ENCODE peak calls at places on chromosomes 4 and X, in nine cellular contexts. One of them, this sample, is unnamed.

GRCh38 chr4:177411996-177412395 is 30.2 kb downstream of the AGA start:
- DNase-seq in NCI-H2029: no peak
- DNase-seq in mesenteric fat pad: no peak
- DNase-seq in KBM-7: no peak
- DNase-seq in naive B cell: no peak
- DNase-seq in stimulated activated CD4-positive, alpha-beta T cell treated with anti-CD3 and anti-CD28 coated beads, Interleukin-15, amount 100 ng/mL, for 1 hour: no peak
- DNase-seq in iPS DF 19.7: no peak
- DNase-seq in activated CD4-positive, alpha-beta T cell treated with anti-CD3 and anti-CD28 coated beads, Interleukin-2, amount 50 U/mL, for 1 hour: no peak
- DNase-seq in CD4-positive, alpha-beta T cell: no peak
- DNase-seq in this sample: no peak

GRCh38 chr4:53489279-53489889 is 101.9 kb downstream of the LNX1 start:
- DNase-seq in NCI-H2029: no peak
- DNase-seq in mesenteric fat pad: no peak
- DNase-seq in KBM-7: no peak
- DNase-seq in naive B cell: no peak
- DNase-seq in stimulated activated CD4-positive, alpha-beta T cell treated with anti-CD3 and anti-CD28 coated beads, Interleukin-15, amount 100 ng/mL, for 1 hour: no peak
- DNase-seq in iPS DF 19.7: no peak
- DNase-seq in activated CD4-positive, alpha-beta T cell treated with anti-CD3 and anti-CD28 coated beads, Interleukin-2, amount 50 U/mL, for 1 hour: no peak
- DNase-seq in CD4-positive, alpha-beta T cell: no peak
- DNase-seq in this sample: no peak

GRCh38 chrX:48983081-48983480 is 11.4 kb upstream of the KCND1 start:
- DNase-seq in NCI-H2029: no peak
- DNase-seq in mesenteric fat pad: no peak
- DNase-seq in KBM-7: no peak
- DNase-seq in naive B cell: no peak
- DNase-seq in stimulated activated CD4-positive, alpha-beta T cell treated with anti-CD3 and anti-CD28 coated beads, Interleukin-15, amount 100 ng/mL, for 1 hour: no peak
- DNase-seq in iPS DF 19.7: no peak
- DNase-seq in activated CD4-positive, alpha-beta T cell treated with anti-CD3 and anti-CD28 coated beads, Interleukin-2, amount 50 U/mL, for 1 hour: no peak
- DNase-seq in CD4-positive, alpha-beta T cell: no peak
- DNase-seq in this sample: no peak

GRCh38 chr4:3489451-3489962 is 26.4 kb downstream of the DOK7 start:
- DNase-seq in NCI-H2029: no peak
- DNase-seq in mesenteric fat pad: no peak
- DNase-seq in KBM-7: no peak
- DNase-seq in naive B cell: no peak
- DNase-seq in stimulated activated CD4-positive, alpha-beta T cell treated with anti-CD3 and anti-CD28 coated beads, Interleukin-15, amount 100 ng/mL, for 1 hour: no peak
- DNase-seq in iPS DF 19.7: no peak
- DNase-seq in activated CD4-positive, alpha-beta T cell treated with anti-CD3 and anti-CD28 coated beads, Interleukin-2, amount 50 U/mL, for 1 hour: no peak
- DNase-seq in CD4-positive, alpha-beta T cell: no peak
- DNase-seq in this sample: no peak

GRCh38 chr4:11748169-11748872 is 319.6 kb upstream of the HS3ST1 start:
- DNase-seq in NCI-H2029: no peak
- DNase-seq in mesenteric fat pad: no peak
- DNase-seq in KBM-7: no peak
- DNase-seq in naive B cell: no peak
- DNase-seq in stimulated activated CD4-positive, alpha-beta T cell treated with anti-CD3 and anti-CD28 coated beads, Interleukin-15, amount 100 ng/mL, for 1 hour: no peak
- DNase-seq in iPS DF 19.7: no peak
- DNase-seq in activated CD4-positive, alpha-beta T cell treated with anti-CD3 and anti-CD28 coated beads, Interleukin-2, amount 50 U/mL, for 1 hour: no peak
- DNase-seq in CD4-positive, alpha-beta T cell: no peak
- DNase-seq in this sample: no peak

GRCh38 chr4:57291911-57292310 is 181.7 kb upstream of the IGFBP7 start:
- DNase-seq in NCI-H2029: no peak
- DNase-seq in mesenteric fat pad: no peak
- DNase-seq in KBM-7: no peak
- DNase-seq in naive B cell: no peak
- DNase-seq in stimulated activated CD4-positive, alpha-beta T cell treated with anti-CD3 and anti-CD28 coated beads, Interleukin-15, amount 100 ng/mL, for 1 hour: no peak
- DNase-seq in iPS DF 19.7: no peak
- DNase-seq in activated CD4-positive, alpha-beta T cell treated with anti-CD3 and anti-CD28 coated beads, Interleukin-2, amount 50 U/mL, for 1 hour: no peak
- DNase-seq in CD4-positive, alpha-beta T cell: no peak
- DNase-seq in this sample: no peak

GRCh38 chrX:25156323-25156722 is 140.6 kb upstream of the ARX start:
- DNase-seq in NCI-H2029: no peak
- DNase-seq in mesenteric fat pad: no peak
- DNase-seq in KBM-7: no peak
- DNase-seq in naive B cell: no peak
- DNase-seq in stimulated activated CD4-positive, alpha-beta T cell treated with anti-CD3 and anti-CD28 coated beads, Interleukin-15, amount 100 ng/mL, for 1 hour: no peak
- DNase-seq in iPS DF 19.7: no peak
- DNase-seq in activated CD4-positive, alpha-beta T cell treated with anti-CD3 and anti-CD28 coated beads, Interleukin-2, amount 50 U/mL, for 1 hour: no peak
- DNase-seq in CD4-positive, alpha-beta T cell: no peak
- DNase-seq in this sample: no peak

GRCh38 chrX:115462406-115462805 is 98.6 kb upstream of the PLS3 start:
- DNase-seq in NCI-H2029: no peak
- DNase-seq in mesenteric fat pad: no peak
- DNase-seq in KBM-7: no peak
- DNase-seq in naive B cell: no peak
- DNase-seq in stimulated activated CD4-positive, alpha-beta T cell treated with anti-CD3 and anti-CD28 coated beads, Interleukin-15, amount 100 ng/mL, for 1 hour: no peak
- DNase-seq in iPS DF 19.7: no peak
- DNase-seq in activated CD4-positive, alpha-beta T cell treated with anti-CD3 and anti-CD28 coated beads, Interleukin-2, amount 50 U/mL, for 1 hour: no peak
- DNase-seq in CD4-positive, alpha-beta T cell: no peak
- DNase-seq in this sample: no peak

GRCh38 chr4:158170691-158171455 is 2.0 kb downstream of the GASK1B start:
- DNase-seq in NCI-H2029: no peak
- DNase-seq in mesenteric fat pad: peak
- DNase-seq in KBM-7: no peak
- DNase-seq in naive B cell: no peak
- DNase-seq in stimulated activated CD4-positive, alpha-beta T cell treated with anti-CD3 and anti-CD28 coated beads, Interleukin-15, amount 100 ng/mL, for 1 hour: no peak
- DNase-seq in iPS DF 19.7: no peak
- DNase-seq in activated CD4-positive, alpha-beta T cell treated with anti-CD3 and anti-CD28 coated beads, Interleukin-2, amount 50 U/mL, for 1 hour: no peak
- DNase-seq in CD4-positive, alpha-beta T cell: no peak
- DNase-seq in this sample: no peak

GRCh38 chrX:117996918-117997480 is 119.6 kb downstream of the KLHL13 start:
- DNase-seq in NCI-H2029: no peak
- DNase-seq in mesenteric fat pad: no peak
- DNase-seq in KBM-7: peak
- DNase-seq in naive B cell: no peak
- DNase-seq in stimulated activated CD4-positive, alpha-beta T cell treated with anti-CD3 and anti-CD28 coated beads, Interleukin-15, amount 100 ng/mL, for 1 hour: no peak
- DNase-seq in iPS DF 19.7: no peak
- DNase-seq in activated CD4-positive, alpha-beta T cell treated with anti-CD3 and anti-CD28 coated beads, Interleukin-2, amount 50 U/mL, for 1 hour: no peak
- DNase-seq in CD4-positive, alpha-beta T cell: no peak
- DNase-seq in this sample: no peak

GRCh38 chr4:149884529-149885206 is 69.0 kb upstream of the IQCM start:
- DNase-seq in NCI-H2029: no peak
- DNase-seq in mesenteric fat pad: no peak
- DNase-seq in KBM-7: peak
- DNase-seq in naive B cell: no peak
- DNase-seq in stimulated activated CD4-positive, alpha-beta T cell treated with anti-CD3 and anti-CD28 coated beads, Interleukin-15, amount 100 ng/mL, for 1 hour: no peak
- DNase-seq in iPS DF 19.7: no peak
- DNase-seq in activated CD4-positive, alpha-beta T cell treated with anti-CD3 and anti-CD28 coated beads, Interleukin-2, amount 50 U/mL, for 1 hour: no peak
- DNase-seq in CD4-positive, alpha-beta T cell: no peak
- DNase-seq in this sample: no peak

GRCh38 chr4:114659386-114660008 is 60.9 kb downstream of the UGT8 start:
- DNase-seq in NCI-H2029: peak
- DNase-seq in mesenteric fat pad: no peak
- DNase-seq in KBM-7: peak
- DNase-seq in naive B cell: peak
- DNase-seq in stimulated activated CD4-positive, alpha-beta T cell treated with anti-CD3 and anti-CD28 coated beads, Interleukin-15, amount 100 ng/mL, for 1 hour: no peak
- DNase-seq in iPS DF 19.7: peak
- DNase-seq in activated CD4-positive, alpha-beta T cell treated with anti-CD3 and anti-CD28 coated beads, Interleukin-2, amount 50 U/mL, for 1 hour: peak
- DNase-seq in CD4-positive, alpha-beta T cell: peak
- DNase-seq in this sample: no peak

GRCh38 chr4:8221476-8221875 is 22.4 kb downstream of the SH3TC1 start:
- DNase-seq in NCI-H2029: no peak
- DNase-seq in mesenteric fat pad: no peak
- DNase-seq in KBM-7: peak
- DNase-seq in naive B cell: no peak
- DNase-seq in stimulated activated CD4-positive, alpha-beta T cell treated with anti-CD3 and anti-CD28 coated beads, Interleukin-15, amount 100 ng/mL, for 1 hour: no peak
- DNase-seq in iPS DF 19.7: no peak
- DNase-seq in activated CD4-positive, alpha-beta T cell treated with anti-CD3 and anti-CD28 coated beads, Interleukin-2, amount 50 U/mL, for 1 hour: no peak
- DNase-seq in CD4-positive, alpha-beta T cell: no peak
- DNase-seq in this sample: no peak

GRCh38 chr4:15982833-15983528 is 20.0 kb upstream of the FGFBP2 start:
- DNase-seq in NCI-H2029: no peak
- DNase-seq in mesenteric fat pad: no peak
- DNase-seq in KBM-7: no peak
- DNase-seq in naive B cell: no peak
- DNase-seq in stimulated activated CD4-positive, alpha-beta T cell treated with anti-CD3 and anti-CD28 coated beads, Interleukin-15, amount 100 ng/mL, for 1 hour: no peak
- DNase-seq in iPS DF 19.7: no peak
- DNase-seq in activated CD4-positive, alpha-beta T cell treated with anti-CD3 and anti-CD28 coated beads, Interleukin-2, amount 50 U/mL, for 1 hour: no peak
- DNase-seq in CD4-positive, alpha-beta T cell: no peak
- DNase-seq in this sample: no peak

GRCh38 chr4:9997881-9998280 is 23.4 kb downstream of the SLC2A9 start:
- DNase-seq in NCI-H2029: no peak
- DNase-seq in mesenteric fat pad: no peak
- DNase-seq in KBM-7: no peak
- DNase-seq in naive B cell: no peak
- DNase-seq in stimulated activated CD4-positive, alpha-beta T cell treated with anti-CD3 and anti-CD28 coated beads, Interleukin-15, amount 100 ng/mL, for 1 hour: no peak
- DNase-seq in iPS DF 19.7: no peak
- DNase-seq in activated CD4-positive, alpha-beta T cell treated with anti-CD3 and anti-CD28 coated beads, Interleukin-2, amount 50 U/mL, for 1 hour: no peak
- DNase-seq in CD4-positive, alpha-beta T cell: no peak
- DNase-seq in this sample: no peak

GRCh38 chr4:51943221-51943620 is 76.9 kb downstream of the LRRC66 start:
- DNase-seq in NCI-H2029: no peak
- DNase-seq in mesenteric fat pad: no peak
- DNase-seq in KBM-7: no peak
- DNase-seq in naive B cell: no peak
- DNase-seq in stimulated activated CD4-positive, alpha-beta T cell treated with anti-CD3 and anti-CD28 coated beads, Interleukin-15, amount 100 ng/mL, for 1 hour: no peak
- DNase-seq in iPS DF 19.7: no peak
- DNase-seq in activated CD4-positive, alpha-beta T cell treated with anti-CD3 and anti-CD28 coated beads, Interleukin-2, amount 50 U/mL, for 1 hour: no peak
- DNase-seq in CD4-positive, alpha-beta T cell: no peak
- DNase-seq in this sample: no peak

GRCh38 chr4:139028191-139028661 is 12.6 kb downstream of the NOCT start:
- DNase-seq in NCI-H2029: peak
- DNase-seq in mesenteric fat pad: no peak
- DNase-seq in KBM-7: no peak
- DNase-seq in naive B cell: no peak
- DNase-seq in stimulated activated CD4-positive, alpha-beta T cell treated with anti-CD3 and anti-CD28 coated beads, Interleukin-15, amount 100 ng/mL, for 1 hour: no peak
- DNase-seq in iPS DF 19.7: no peak
- DNase-seq in activated CD4-positive, alpha-beta T cell treated with anti-CD3 and anti-CD28 coated beads, Interleukin-2, amount 50 U/mL, for 1 hour: no peak
- DNase-seq in CD4-positive, alpha-beta T cell: no peak
- DNase-seq in this sample: no peak

GRCh38 chr4:93764647-93765246 is 63.8 kb upstream of the ATOH1 start:
- DNase-seq in NCI-H2029: peak
- DNase-seq in mesenteric fat pad: no peak
- DNase-seq in KBM-7: peak
- DNase-seq in naive B cell: no peak
- DNase-seq in stimulated activated CD4-positive, alpha-beta T cell treated with anti-CD3 and anti-CD28 coated beads, Interleukin-15, amount 100 ng/mL, for 1 hour: no peak
- DNase-seq in iPS DF 19.7: no peak
- DNase-seq in activated CD4-positive, alpha-beta T cell treated with anti-CD3 and anti-CD28 coated beads, Interleukin-2, amount 50 U/mL, for 1 hour: no peak
- DNase-seq in CD4-positive, alpha-beta T cell: no peak
- DNase-seq in this sample: peak

GRCh38 chrX:116239944-116240391 is 69.4 kb downstream of the AGTR2 start:
- DNase-seq in NCI-H2029: peak
- DNase-seq in mesenteric fat pad: no peak
- DNase-seq in KBM-7: no peak
- DNase-seq in naive B cell: no peak
- DNase-seq in stimulated activated CD4-positive, alpha-beta T cell treated with anti-CD3 and anti-CD28 coated beads, Interleukin-15, amount 100 ng/mL, for 1 hour: no peak
- DNase-seq in iPS DF 19.7: no peak
- DNase-seq in activated CD4-positive, alpha-beta T cell treated with anti-CD3 and anti-CD28 coated beads, Interleukin-2, amount 50 U/mL, for 1 hour: no peak
- DNase-seq in CD4-positive, alpha-beta T cell: no peak
- DNase-seq in this sample: no peak

GRCh38 chrX:42362219-42362618 is 415.7 kb downstream of the PPP1R2C start:
- DNase-seq in NCI-H2029: no peak
- DNase-seq in mesenteric fat pad: no peak
- DNase-seq in KBM-7: no peak
- DNase-seq in naive B cell: no peak
- DNase-seq in stimulated activated CD4-positive, alpha-beta T cell treated with anti-CD3 and anti-CD28 coated beads, Interleukin-15, amount 100 ng/mL, for 1 hour: no peak
- DNase-seq in iPS DF 19.7: no peak
- DNase-seq in activated CD4-positive, alpha-beta T cell treated with anti-CD3 and anti-CD28 coated beads, Interleukin-2, amount 50 U/mL, for 1 hour: no peak
- DNase-seq in CD4-positive, alpha-beta T cell: no peak
- DNase-seq in this sample: no peak

GRCh38 chr4:71300964-71301363 is 37.9 kb upstream of the SLC4A4 start:
- DNase-seq in NCI-H2029: peak
- DNase-seq in mesenteric fat pad: no peak
- DNase-seq in KBM-7: no peak
- DNase-seq in naive B cell: no peak
- DNase-seq in stimulated activated CD4-positive, alpha-beta T cell treated with anti-CD3 and anti-CD28 coated beads, Interleukin-15, amount 100 ng/mL, for 1 hour: no peak
- DNase-seq in iPS DF 19.7: no peak
- DNase-seq in activated CD4-positive, alpha-beta T cell treated with anti-CD3 and anti-CD28 coated beads, Interleukin-2, amount 50 U/mL, for 1 hour: no peak
- DNase-seq in CD4-positive, alpha-beta T cell: no peak
- DNase-seq in this sample: no peak

GRCh38 chrX:3262906-3263305 is 83.5 kb downstream of the MXRA5 start:
- DNase-seq in NCI-H2029: no peak
- DNase-seq in mesenteric fat pad: no peak
- DNase-seq in KBM-7: no peak
- DNase-seq in naive B cell: no peak
- DNase-seq in stimulated activated CD4-positive, alpha-beta T cell treated with anti-CD3 and anti-CD28 coated beads, Interleukin-15, amount 100 ng/mL, for 1 hour: no peak
- DNase-seq in iPS DF 19.7: no peak
- DNase-seq in activated CD4-positive, alpha-beta T cell treated with anti-CD3 and anti-CD28 coated beads, Interleukin-2, amount 50 U/mL, for 1 hour: no peak
- DNase-seq in CD4-positive, alpha-beta T cell: no peak
- DNase-seq in this sample: no peak

GRCh38 chr4:1487106-1487505 is 80.9 kb upstream of the NKX1-1 start:
- DNase-seq in NCI-H2029: no peak
- DNase-seq in mesenteric fat pad: no peak
- DNase-seq in KBM-7: no peak
- DNase-seq in naive B cell: no peak
- DNase-seq in stimulated activated CD4-positive, alpha-beta T cell treated with anti-CD3 and anti-CD28 coated beads, Interleukin-15, amount 100 ng/mL, for 1 hour: no peak
- DNase-seq in iPS DF 19.7: no peak
- DNase-seq in activated CD4-positive, alpha-beta T cell treated with anti-CD3 and anti-CD28 coated beads, Interleukin-2, amount 50 U/mL, for 1 hour: no peak
- DNase-seq in CD4-positive, alpha-beta T cell: no peak
- DNase-seq in this sample: no peak

GRCh38 chr4:633976-634598 is 8.7 kb downstream of the PDE6B start:
- DNase-seq in NCI-H2029: no peak
- DNase-seq in mesenteric fat pad: no peak
- DNase-seq in KBM-7: no peak
- DNase-seq in naive B cell: no peak
- DNase-seq in stimulated activated CD4-positive, alpha-beta T cell treated with anti-CD3 and anti-CD28 coated beads, Interleukin-15, amount 100 ng/mL, for 1 hour: no peak
- DNase-seq in iPS DF 19.7: no peak
- DNase-seq in activated CD4-positive, alpha-beta T cell treated with anti-CD3 and anti-CD28 coated beads, Interleukin-2, amount 50 U/mL, for 1 hour: no peak
- DNase-seq in CD4-positive, alpha-beta T cell: no peak
- DNase-seq in this sample: no peak

GRCh38 chr4:56183344-56183959 is 203.8 kb downstream of the AASDH start:
- DNase-seq in NCI-H2029: no peak
- DNase-seq in mesenteric fat pad: no peak
- DNase-seq in KBM-7: peak
- DNase-seq in naive B cell: no peak
- DNase-seq in stimulated activated CD4-positive, alpha-beta T cell treated with anti-CD3 and anti-CD28 coated beads, Interleukin-15, amount 100 ng/mL, for 1 hour: no peak
- DNase-seq in iPS DF 19.7: peak
- DNase-seq in activated CD4-positive, alpha-beta T cell treated with anti-CD3 and anti-CD28 coated beads, Interleukin-2, amount 50 U/mL, for 1 hour: no peak
- DNase-seq in CD4-positive, alpha-beta T cell: no peak
- DNase-seq in this sample: no peak

GRCh38 chr4:19368800-19369199 is 882.9 kb upstream of the SLIT2 start:
- DNase-seq in NCI-H2029: no peak
- DNase-seq in mesenteric fat pad: no peak
- DNase-seq in KBM-7: no peak
- DNase-seq in naive B cell: no peak
- DNase-seq in stimulated activated CD4-positive, alpha-beta T cell treated with anti-CD3 and anti-CD28 coated beads, Interleukin-15, amount 100 ng/mL, for 1 hour: no peak
- DNase-seq in iPS DF 19.7: no peak
- DNase-seq in activated CD4-positive, alpha-beta T cell treated with anti-CD3 and anti-CD28 coated beads, Interleukin-2, amount 50 U/mL, for 1 hour: no peak
- DNase-seq in CD4-positive, alpha-beta T cell: no peak
- DNase-seq in this sample: no peak

This sample was measured in DMS79 treated with DMSO at 0.1 percent for 48 hours.